ENCODE peak calls at places on chromosomes 2 and 18, in nine cellular contexts. E, C, D, W, F, G, M, K and L are unnamed samples.
A peak's percentile ranks its signal among the peaks of the same experiment; 100 is the strongest.

GRCh38 chr2:232600053-232600773 is 33.2 kb upstream of the EFHD1 start:
- DNase-seq in D (no peak), W (no peak), F (no peak), M (no peak), E (no peak), C (no peak), G (no peak), K (no peak), L (no peak)

GRCh38 chr2:47026738-47027531 is 111.3 kb upstream of the MCFD2 start:
- DNase-seq in D (no peak), E (no peak), M (no peak), G (no peak), W (no peak), C (no peak), F (no peak), K (no peak), L (no peak)

GRCh38 chr2:42810971-42811865 is 18.8 kb upstream of the HAAO start:
- DNase-seq in E (peak; percentile 35), F (peak; percentile 86), K (peak; percentile 50), M (peak; percentile 21), C (peak; percentile 61), W (peak; percentile 74), D (peak; percentile 41), G (peak; percentile 62), L (peak; percentile 35)

GRCh38 chr2:8487461-8487932 is 194.4 kb upstream of the ID2 start:
- DNase-seq in C (no peak), D (no peak), F (no peak), W (peak; percentile 44), K (no peak), M (peak; percentile 13), E (no peak), G (no peak), L (no peak)

GRCh38 chr18:23504720-23505119 is 1.4 kb downstream of the RMC1 start:
- DNase-seq in F (no peak), G (no peak), W (peak; percentile 67), E (no peak), K (no peak), C (no peak), M (no peak), D (no peak), L (no peak)

GRCh38 chr2:120564213-120565094 is 171.2 kb upstream of the GLI2 start:
- DNase-seq in K (peak; percentile 66), C (peak; percentile 92), G (no peak), D (no peak), W (no peak), F (no peak), E (no peak), M (no peak), L (peak; percentile 28)

GRCh38 chr2:122263746-122264145 is 508.3 kb downstream of the TSN start:
- DNase-seq in K (no peak), W (no peak), G (no peak), D (no peak), C (no peak), M (no peak), E (no peak), F (peak; percentile 49), L (no peak)

GRCh38 chr2:131029812-131030211 is 63.4 kb downstream of the FAM168B start:
- DNase-seq in K (no peak), W (no peak), E (no peak), D (no peak), M (no peak), F (no peak), G (no peak), C (no peak), L (no peak)

GRCh38 chr2:121613774-121614173 is 35.5 kb downstream of the CLASP1 start:
- DNase-seq in E (peak; percentile 19), G (no peak), K (no peak), F (no peak), C (no peak), D (no peak), W (no peak), M (no peak), L (no peak)

GRCh38 chr2:96952976-96953610 is 33.3 kb downstream of the FAM178B start:
- DNase-seq in M (no peak), E (peak; percentile 42), W (no peak), F (peak; percentile 75), G (no peak), D (no peak), K (no peak), C (no peak), L (no peak)

GRCh38 chr2:42513252-42513918 is 19.6 kb upstream of the KCNG3 start:
- DNase-seq in K (peak; percentile 15), F (peak; percentile 69), M (no peak), W (peak; percentile 59), G (no peak), C (peak; percentile 69), E (peak; percentile 43), D (peak; percentile 35), L (peak; percentile 61)

GRCh38 chr18:48300463-48300961 is 108.7 kb downstream of the ZBTB7C start:
- DNase-seq in M (no peak), E (no peak), D (no peak), F (no peak), W (no peak), K (peak; percentile 36), G (no peak), C (no peak), L (no peak)

GRCh38 chr18:2218101-2218500 is 353.2 kb downstream of the METTL4 start:
- DNase-seq in E (no peak), W (no peak), M (no peak), K (no peak), F (peak; percentile 9), G (no peak), D (no peak), C (no peak), L (no peak)

GRCh38 chr18:2222270-2223185 is 348.8 kb downstream of the METTL4 start:
- DNase-seq in K (no peak), G (no peak), C (no peak), D (no peak), M (no peak), W (no peak), F (peak; percentile 34), E (no peak), L (peak; percentile 53)

GRCh38 chr18:2223394-2223793 is 347.9 kb downstream of the METTL4 start:
- DNase-seq in C (no peak), K (no peak), F (peak; percentile 71), M (no peak), G (no peak), W (no peak), E (no peak), D (no peak), L (no peak)

GRCh38 chr18:2223859-2224258 is 347.4 kb downstream of the METTL4 start:
- DNase-seq in K (peak; percentile 16), M (no peak), F (peak; percentile 75), W (no peak), E (peak; percentile 6), C (peak; percentile 11), D (peak; percentile 18), G (no peak), L (peak; percentile 52)
- TF ChIP-seq CTCF in K (peak; percentile 58), M (peak; percentile 50), F (peak; percentile 76), W (no peak), E (peak; percentile 45), C (peak; percentile 54), D (peak; percentile 76), G (peak; percentile 37), L (peak; percentile 40)

DNA sequence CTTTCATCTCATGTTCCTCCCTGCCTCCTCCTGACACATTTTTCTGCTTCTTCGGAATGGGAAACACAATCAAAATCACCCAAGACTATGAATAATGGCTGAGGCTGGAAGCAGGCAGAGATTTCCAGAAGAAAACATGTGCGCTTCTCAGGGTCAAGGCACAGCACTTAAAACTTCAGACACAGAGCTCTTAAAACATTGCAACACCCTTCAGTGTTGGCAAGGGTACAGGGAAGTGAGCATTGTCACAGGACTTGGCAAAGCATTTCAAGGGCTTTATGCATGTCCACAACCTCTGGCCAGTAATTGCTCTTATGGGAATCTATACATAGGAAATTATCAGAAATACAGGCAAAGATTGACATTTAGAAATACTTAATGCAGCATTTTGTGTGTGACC is 477.6 kb upstream of the KLHL29 start:
- DNase-seq in G (no peak), W (no peak), M (no peak), K (no peak), F (no peak), E (no peak), C (no peak), D (no peak), L (no peak)
- TF ChIP-seq CTCF in G (no peak), W (no peak), M (no peak), K (no peak), F (no peak), E (no peak), C (no peak), D (no peak), L (no peak)

GRCh38 chr2:150548527-150548926 is 61.1 kb upstream of the RND3 start:
- DNase-seq in D (no peak), G (no peak), F (peak; percentile 49), M (no peak), C (peak; percentile 25), W (no peak), E (peak; percentile 39), K (no peak), L (no peak)
- TF ChIP-seq CTCF in D (peak; percentile 59), G (no peak), F (peak; percentile 49), M (peak; percentile 79), C (peak; percentile 53), W (peak; percentile 35), E (peak; percentile 43), K (peak; percentile 43), L (no peak)

GRCh38 chr18:61893971-61894750 is 1.4 kb upstream of the RNF152 start:
- DNase-seq in C (peak; percentile 11), F (peak; percentile 68), K (peak; percentile 85), M (peak; percentile 27), E (peak; percentile 64), G (peak; percentile 70), W (peak; percentile 85), D (peak; percentile 56), L (peak; percentile 81)

GRCh38 chr18:61893304-61893970 is 630 bp upstream of the RNF152 start:
- DNase-seq in W (peak; percentile 59), M (no peak), E (peak; percentile 61), F (peak; percentile 47), G (peak; percentile 67), D (peak; percentile 55), K (peak; percentile 77), C (no peak), L (peak; percentile 64)

GRCh38 chr18:61891271-61891670 is 1.5 kb downstream of the RNF152 start:
- DNase-seq in M (no peak), W (no peak), C (no peak), D (no peak), G (no peak), E (no peak), F (no peak), K (no peak), L (no peak)

GRCh38 chr18:61891874-61892273 is 933 bp downstream of the RNF152 start:
- DNase-seq in K (no peak), E (no peak), G (no peak), D (no peak), F (no peak), W (no peak), C (no peak), M (no peak), L (no peak)

GRCh38 chr18:61892683-61893303 is at the start of gene RNF152:
- DNase-seq in G (peak; percentile 49), W (peak; percentile 37), K (peak; percentile 73), C (no peak), M (no peak), F (peak; percentile 30), E (peak; percentile 25), D (peak; percentile 12), L (no peak)
- TF ChIP-seq CTCF in G (no peak), W (no peak), K (no peak), C (no peak), M (no peak), F (peak; percentile 19), E (peak; percentile 17), D (no peak), L (no peak)